ENCODE peak calls at places on chromosomes 16 and 17, in ten cellular contexts. P, R, A, L, Z, I, S, F, G and M are unnamed samples.

GRCh38 chr16:17068524-17068923 is 402.2 kb downstream of the XYLT1 start:
- DNase-seq in P (no peak), R (no peak), A (no peak), L (no peak), Z (no peak), I (no peak), S (no peak), F (no peak), G (no peak), M (no peak)

GRCh38 chr17:38455288-38455915 is 27.1 kb downstream of the ARHGAP23 start:
- DNase-seq in P (no peak), R (no peak), A (peak), L (no peak), Z (no peak), I (no peak), S (no peak), F (no peak), G (no peak), M (no peak)

GRCh38 chr17:488993-489757 is 136.6 kb upstream of the RPH3AL start:
- DNase-seq in P (no peak), R (no peak), A (no peak), L (no peak), Z (no peak), I (no peak), S (no peak), F (no peak), G (no peak), M (peak)

GRCh38 chr17:18987862-18988545 is 16.6 kb downstream of the FAM83G start:
- DNase-seq in P (no peak), R (no peak), A (no peak), L (no peak), Z (no peak), I (no peak), S (no peak), F (no peak), G (no peak), M (no peak)

GRCh38 chr16:19884021-19884485 is 595 bp downstream of the GPRC5B start:
- DNase-seq in P (peak), R (no peak), A (no peak), L (no peak), Z (no peak), I (no peak), S (no peak), F (no peak), G (no peak), M (no peak)

GRCh38 chr16:67526149-67526732 is 2.4 kb upstream of the RIPOR1 start:
- DNase-seq in P (no peak), R (no peak), A (no peak), L (no peak), Z (no peak), I (no peak), S (no peak), F (no peak), G (no peak), M (no peak)

GRCh38 chr16:4976611-4977145 is 18.5 kb downstream of the SEC14L5 start:
- DNase-seq in P (peak), R (no peak), A (no peak), L (peak), Z (no peak), I (no peak), S (no peak), F (no peak), G (no peak), M (no peak)

GRCh38 chr17:82892869-82893565 is 53.2 kb upstream of the ZNF750 start:
- DNase-seq in P (peak), R (no peak), A (no peak), L (peak), Z (peak), I (no peak), S (no peak), F (no peak), G (peak), M (peak)

GRCh38 chr16:20846030-20846429 is 39.7 kb downstream of the REXO5 start:
- DNase-seq in P (no peak), R (no peak), A (no peak), L (no peak), Z (no peak), I (no peak), S (no peak), F (no peak), G (no peak), M (no peak)

GRCh38 chr16:59290718-59291117 is 556.6 kb upstream of the GOT2 start:
- DNase-seq in P (no peak), R (no peak), A (no peak), L (no peak), Z (no peak), I (no peak), S (no peak), F (no peak), G (no peak), M (no peak)

GRCh38 chr17:32912218-32912897 is 15.6 kb upstream of the TMEM98 start:
- DNase-seq in P (peak), R (peak), A (no peak), L (peak), Z (no peak), I (peak), S (peak), F (peak), G (no peak), M (no peak)

GRCh38 chr16:75754126-75754525 is 27.8 kb upstream of the CPHXL start:
- DNase-seq in P (no peak), R (no peak), A (no peak), L (no peak), Z (no peak), I (peak), S (no peak), F (peak), G (no peak), M (no peak)

GRCh38 chr17:6471531-6472465 is 27.5 kb downstream of the PIMREG start:
- DNase-seq in P (no peak), R (peak), A (no peak), L (no peak), Z (no peak), I (peak), S (no peak), F (peak), G (no peak), M (no peak)

GRCh38 chr16:53537591-53537990 is 34.6 kb upstream of the AKTIP start:
- DNase-seq in P (no peak), R (no peak), A (no peak), L (no peak), Z (no peak), I (no peak), S (no peak), F (no peak), G (peak), M (peak)

GRCh38 chr17:30091771-30092170 is 24.8 kb upstream of the NSRP1 start:
- DNase-seq in P (no peak), R (peak), A (no peak), L (no peak), Z (no peak), I (peak), S (no peak), F (no peak), G (no peak), M (no peak)

GRCh38 chr16:28307936-28308335 is 15.6 kb downstream of the SBK1 start:
- DNase-seq in P (no peak), R (no peak), A (no peak), L (no peak), Z (no peak), I (no peak), S (no peak), F (no peak), G (no peak), M (no peak)

DNA sequence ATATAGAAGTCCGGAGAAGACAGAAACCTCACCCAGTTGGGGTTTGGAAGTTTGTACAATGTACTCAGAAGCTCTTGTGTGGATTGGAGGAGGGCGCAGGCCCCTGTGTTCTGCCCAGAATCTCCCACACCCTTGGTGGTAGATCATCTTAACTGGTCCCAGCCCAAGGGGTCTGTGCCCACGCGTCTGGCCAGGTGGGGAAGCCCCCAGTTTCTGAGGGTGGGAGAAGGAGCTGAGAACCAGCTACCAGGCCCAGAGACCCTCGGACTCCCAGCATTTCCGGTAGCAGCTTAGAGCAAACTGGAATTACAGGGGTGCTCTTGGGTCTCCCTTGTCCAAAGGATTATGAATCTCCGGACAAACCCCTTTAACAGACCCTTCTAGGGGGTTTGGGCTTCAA is 2.3 kb upstream of the PPP1R9B start:
- DNase-seq in P (peak), R (no peak), A (no peak), L (peak), Z (no peak), I (no peak), S (no peak), F (no peak), G (no peak), M (no peak)
- H3K4me3 ChIP-seq in P (no peak), R (peak), A (no peak), L (no peak), Z (no peak), I (peak), S (peak), F (no peak), G (no peak), M (no peak)

GRCh38 chr17:20010886-20011402 is 1.8 kb downstream of the SPECC1 start:
- DNase-seq in P (no peak), R (no peak), A (no peak), L (no peak), Z (no peak), I (no peak), S (no peak), F (no peak), G (no peak), M (no peak)
- H3K4me3 ChIP-seq in P (no peak), R (no peak), A (no peak), L (no peak), Z (no peak), I (peak), S (peak), F (no peak), G (no peak), M (no peak)

DNA sequence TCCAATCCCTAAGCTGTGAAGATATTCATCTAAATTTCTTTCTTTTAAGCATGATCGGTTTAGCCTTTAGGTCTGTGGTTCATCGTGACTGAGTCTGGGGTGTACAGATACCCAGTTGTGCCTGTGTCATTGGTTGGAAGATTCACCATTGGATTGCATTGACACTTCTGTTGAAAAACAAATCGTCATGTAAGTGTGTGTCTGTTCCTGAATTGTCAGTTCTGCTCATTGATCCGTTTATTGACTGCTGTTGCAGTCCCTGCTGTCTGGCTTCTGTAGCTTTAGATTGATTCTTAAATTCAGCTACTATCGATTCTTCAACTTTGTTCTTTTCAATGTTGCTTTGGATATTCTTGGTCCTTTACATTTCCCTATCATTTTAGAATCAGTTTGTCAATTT is 21.0 kb upstream of the ZNF469 start:
- DNase-seq in P (no peak), R (no peak), A (no peak), L (no peak), Z (no peak), I (no peak), S (no peak), F (no peak), G (no peak), M (no peak)
- H3K4me3 ChIP-seq in P (no peak), R (no peak), A (no peak), L (no peak), Z (no peak), I (no peak), S (no peak), F (no peak), G (no peak), M (no peak)

DNA sequence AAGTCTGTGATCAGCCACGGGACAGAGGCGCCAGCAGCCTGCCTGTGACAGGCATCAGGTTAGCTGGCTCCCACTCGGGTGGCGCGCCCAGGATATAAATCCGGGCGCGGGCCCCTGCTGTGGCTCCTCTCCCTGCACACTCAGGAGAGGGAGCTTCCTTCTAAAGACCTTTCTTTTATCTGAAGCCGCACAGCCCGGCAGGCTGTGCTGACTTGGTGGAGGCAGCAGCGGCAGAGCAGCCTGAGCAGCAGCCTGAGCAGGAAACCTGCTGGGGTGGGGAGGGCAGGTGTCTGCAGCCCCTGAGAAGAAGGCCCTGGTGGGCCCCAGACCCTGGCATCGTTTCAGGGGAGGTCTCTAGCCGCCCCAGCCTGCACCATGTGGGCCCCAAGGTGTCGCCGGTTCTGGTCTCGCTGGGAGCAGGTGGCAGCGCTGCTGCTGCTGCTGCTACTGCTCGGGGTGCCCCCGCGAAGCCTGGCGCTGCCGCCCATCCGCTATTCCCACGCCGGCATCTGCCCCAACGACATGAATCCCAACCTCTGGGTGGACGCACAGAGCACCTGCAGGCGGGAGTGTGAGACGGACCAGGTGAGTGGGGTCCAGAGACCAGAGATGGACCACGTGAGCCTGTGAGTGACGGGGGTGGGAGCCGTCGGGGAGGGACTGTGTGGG is at the start of gene WFIKKN2:
- DNase-seq in P (peak), R (no peak), A (peak), L (no peak), Z (no peak), I (no peak), S (no peak), F (no peak), G (no peak), M (no peak)
- H3K4me3 ChIP-seq in P (peak), R (no peak), A (no peak), L (peak), Z (no peak), I (no peak), S (peak), F (peak), G (no peak), M (no peak)

GRCh38 chr17:57645950-57646686 is 99.0 kb downstream of the CCDC182 start:
- DNase-seq in P (no peak), R (no peak), A (no peak), L (no peak), Z (no peak), I (no peak), S (no peak), F (no peak), G (no peak), M (no peak)
- H3K4me3 ChIP-seq in P (no peak), R (no peak), A (no peak), L (no peak), Z (no peak), I (no peak), S (no peak), F (no peak), G (no peak), M (no peak)